ENCODE peak calls at places on chromosomes 4 and X, in eight cellular contexts. One of them, this sample, is unnamed.

GRCh38 chr4:71460368-71460767 is 121.5 kb downstream of the SLC4A4 start:
- DNase-seq in iPS DF 19.7: no peak
- DNase-seq in NCI-H1105: no peak
- DNase-seq in psoas muscle: no peak
- DNase-seq in NCI-H748 treated with DMSO at 0.1 percent for 48 hours: no peak
- DNase-seq in CD4-positive, CD25-positive, alpha-beta regulatory T cell: no peak
- DNase-seq in Right ventricle myocardium inferior: no peak
- DNase-seq in coronary artery: no peak
- DNase-seq in this sample: no peak

GRCh38 chrX:152658302-152658701 is 20.6 kb downstream of the GABRQ start:
- DNase-seq in iPS DF 19.7: no peak
- DNase-seq in NCI-H1105: no peak
- DNase-seq in psoas muscle: no peak
- DNase-seq in NCI-H748 treated with DMSO at 0.1 percent for 48 hours: no peak
- DNase-seq in CD4-positive, CD25-positive, alpha-beta regulatory T cell: no peak
- DNase-seq in Right ventricle myocardium inferior: no peak
- DNase-seq in coronary artery: peak; percentile 28
- DNase-seq in this sample: no peak

GRCh38 chr4:186689476-186689875 is 34.2 kb downstream of the FAT1 start:
- DNase-seq in iPS DF 19.7: no peak
- DNase-seq in NCI-H1105: peak; percentile 37
- DNase-seq in psoas muscle: no peak
- DNase-seq in NCI-H748 treated with DMSO at 0.1 percent for 48 hours: no peak
- DNase-seq in CD4-positive, CD25-positive, alpha-beta regulatory T cell: no peak
- DNase-seq in Right ventricle myocardium inferior: no peak
- DNase-seq in coronary artery: no peak
- DNase-seq in this sample: no peak

GRCh38 chr4:72387959-72388358 is 181.1 kb downstream of the ADAMTS3 start:
- DNase-seq in iPS DF 19.7: no peak
- DNase-seq in NCI-H1105: no peak
- DNase-seq in psoas muscle: no peak
- DNase-seq in NCI-H748 treated with DMSO at 0.1 percent for 48 hours: no peak
- DNase-seq in CD4-positive, CD25-positive, alpha-beta regulatory T cell: no peak
- DNase-seq in Right ventricle myocardium inferior: peak; percentile 54
- DNase-seq in coronary artery: no peak
- DNase-seq in this sample: no peak

GRCh38 chrX:22691966-22692565 is 307.7 kb upstream of the DDX53 start:
- DNase-seq in iPS DF 19.7: no peak
- DNase-seq in NCI-H1105: no peak
- DNase-seq in psoas muscle: no peak
- DNase-seq in NCI-H748 treated with DMSO at 0.1 percent for 48 hours: no peak
- DNase-seq in CD4-positive, CD25-positive, alpha-beta regulatory T cell: no peak
- DNase-seq in Right ventricle myocardium inferior: no peak
- DNase-seq in coronary artery: no peak
- DNase-seq in this sample: no peak

GRCh38 chr4:34766935-34767859 is 1477.1 kb downstream of the ARAP2 start:
- DNase-seq in iPS DF 19.7: no peak
- DNase-seq in NCI-H1105: no peak
- DNase-seq in psoas muscle: no peak
- DNase-seq in NCI-H748 treated with DMSO at 0.1 percent for 48 hours: no peak
- DNase-seq in CD4-positive, CD25-positive, alpha-beta regulatory T cell: no peak
- DNase-seq in Right ventricle myocardium inferior: no peak
- DNase-seq in coronary artery: no peak
- DNase-seq in this sample: no peak

GRCh38 chrX:9770319-9770718 is 4.7 kb upstream of the GPR143 start:
- DNase-seq in iPS DF 19.7: no peak
- DNase-seq in NCI-H1105: no peak
- DNase-seq in psoas muscle: no peak
- DNase-seq in NCI-H748 treated with DMSO at 0.1 percent for 48 hours: no peak
- DNase-seq in CD4-positive, CD25-positive, alpha-beta regulatory T cell: no peak
- DNase-seq in Right ventricle myocardium inferior: no peak
- DNase-seq in coronary artery: no peak
- DNase-seq in this sample: no peak

GRCh38 chr4:110532901-110533589 is 57.1 kb downstream of the ENPEP start:
- DNase-seq in iPS DF 19.7: no peak
- DNase-seq in NCI-H1105: no peak
- DNase-seq in psoas muscle: no peak
- DNase-seq in NCI-H748 treated with DMSO at 0.1 percent for 48 hours: no peak
- DNase-seq in CD4-positive, CD25-positive, alpha-beta regulatory T cell: no peak
- DNase-seq in Right ventricle myocardium inferior: no peak
- DNase-seq in coronary artery: no peak
- DNase-seq in this sample: no peak

GRCh38 chrX:15946783-15947550 is 92.4 kb upstream of the AP1S2 start:
- DNase-seq in iPS DF 19.7: no peak
- DNase-seq in NCI-H1105: no peak
- DNase-seq in psoas muscle: no peak
- DNase-seq in NCI-H748 treated with DMSO at 0.1 percent for 48 hours: no peak
- DNase-seq in CD4-positive, CD25-positive, alpha-beta regulatory T cell: no peak
- DNase-seq in Right ventricle myocardium inferior: no peak
- DNase-seq in coronary artery: no peak
- DNase-seq in this sample: no peak

GRCh38 chr4:18075823-18076433 is 54.4 kb upstream of the LCORL start:
- DNase-seq in iPS DF 19.7: peak; percentile 35
- DNase-seq in NCI-H1105: no peak
- DNase-seq in psoas muscle: peak; percentile 53
- DNase-seq in NCI-H748 treated with DMSO at 0.1 percent for 48 hours: no peak
- DNase-seq in CD4-positive, CD25-positive, alpha-beta regulatory T cell: peak; percentile 36
- DNase-seq in Right ventricle myocardium inferior: peak; percentile 63
- DNase-seq in coronary artery: no peak
- DNase-seq in this sample: no peak

GRCh38 chr4:5963611-5964010 is 54.6 kb downstream of the C4orf50 start:
- DNase-seq in iPS DF 19.7: no peak
- DNase-seq in NCI-H1105: no peak
- DNase-seq in psoas muscle: no peak
- DNase-seq in NCI-H748 treated with DMSO at 0.1 percent for 48 hours: no peak
- DNase-seq in CD4-positive, CD25-positive, alpha-beta regulatory T cell: no peak
- DNase-seq in Right ventricle myocardium inferior: no peak
- DNase-seq in coronary artery: no peak
- DNase-seq in this sample: no peak

GRCh38 chrX:111151764-111152163 is 55.8 kb downstream of the PAK3 start:
- DNase-seq in iPS DF 19.7: no peak
- DNase-seq in NCI-H1105: no peak
- DNase-seq in psoas muscle: no peak
- DNase-seq in NCI-H748 treated with DMSO at 0.1 percent for 48 hours: no peak
- DNase-seq in CD4-positive, CD25-positive, alpha-beta regulatory T cell: no peak
- DNase-seq in Right ventricle myocardium inferior: no peak
- DNase-seq in coronary artery: no peak
- DNase-seq in this sample: no peak

GRCh38 chr4:119684463-119684862 is 55.9 kb upstream of the PDE5A start:
- DNase-seq in iPS DF 19.7: no peak
- DNase-seq in NCI-H1105: no peak
- DNase-seq in psoas muscle: no peak
- DNase-seq in NCI-H748 treated with DMSO at 0.1 percent for 48 hours: no peak
- DNase-seq in CD4-positive, CD25-positive, alpha-beta regulatory T cell: no peak
- DNase-seq in Right ventricle myocardium inferior: no peak
- DNase-seq in coronary artery: no peak
- DNase-seq in this sample: no peak

GRCh38 chr4:1644906-1645657 is 39.0 kb downstream of the FAM53A start:
- DNase-seq in iPS DF 19.7: no peak
- DNase-seq in NCI-H1105: no peak
- DNase-seq in psoas muscle: peak; percentile 68
- DNase-seq in NCI-H748 treated with DMSO at 0.1 percent for 48 hours: no peak
- DNase-seq in CD4-positive, CD25-positive, alpha-beta regulatory T cell: no peak
- DNase-seq in Right ventricle myocardium inferior: no peak
- DNase-seq in coronary artery: no peak
- DNase-seq in this sample: peak; percentile 73

GRCh38 chr4:11503166-11503565 is 74.5 kb upstream of the HS3ST1 start:
- DNase-seq in iPS DF 19.7: no peak
- DNase-seq in NCI-H1105: no peak
- DNase-seq in psoas muscle: no peak
- DNase-seq in NCI-H748 treated with DMSO at 0.1 percent for 48 hours: no peak
- DNase-seq in CD4-positive, CD25-positive, alpha-beta regulatory T cell: no peak
- DNase-seq in Right ventricle myocardium inferior: peak; percentile 82
- DNase-seq in coronary artery: no peak
- DNase-seq in this sample: peak; percentile 84

GRCh38 chrX:136528645-136529315 is 3.2 kb upstream of the VGLL1 start:
- DNase-seq in iPS DF 19.7: peak; percentile 9
- DNase-seq in NCI-H1105: no peak
- DNase-seq in psoas muscle: no peak
- DNase-seq in NCI-H748 treated with DMSO at 0.1 percent for 48 hours: no peak
- DNase-seq in CD4-positive, CD25-positive, alpha-beta regulatory T cell: no peak
- DNase-seq in Right ventricle myocardium inferior: no peak
- DNase-seq in coronary artery: no peak
- DNase-seq in this sample: no peak

GRCh38 chrX:54134269-54134668 is 48.8 kb downstream of the FAM120C start:
- DNase-seq in iPS DF 19.7: no peak
- DNase-seq in NCI-H1105: no peak
- DNase-seq in psoas muscle: no peak
- DNase-seq in NCI-H748 treated with DMSO at 0.1 percent for 48 hours: no peak
- DNase-seq in CD4-positive, CD25-positive, alpha-beta regulatory T cell: no peak
- DNase-seq in Right ventricle myocardium inferior: no peak
- DNase-seq in coronary artery: no peak
- DNase-seq in this sample: no peak

GRCh38 chr4:6032249-6033244 is 14.3 kb upstream of the C4orf50 start:
- DNase-seq in iPS DF 19.7: no peak
- DNase-seq in NCI-H1105: no peak
- DNase-seq in psoas muscle: no peak
- DNase-seq in NCI-H748 treated with DMSO at 0.1 percent for 48 hours: no peak
- DNase-seq in CD4-positive, CD25-positive, alpha-beta regulatory T cell: no peak
- DNase-seq in Right ventricle myocardium inferior: no peak
- DNase-seq in coronary artery: no peak
- DNase-seq in this sample: no peak

GRCh38 chr4:181601118-181601517 is 642.1 kb upstream of the TENM3 start:
- DNase-seq in iPS DF 19.7: no peak
- DNase-seq in NCI-H1105: no peak
- DNase-seq in psoas muscle: no peak
- DNase-seq in NCI-H748 treated with DMSO at 0.1 percent for 48 hours: no peak
- DNase-seq in CD4-positive, CD25-positive, alpha-beta regulatory T cell: no peak
- DNase-seq in Right ventricle myocardium inferior: no peak
- DNase-seq in coronary artery: no peak
- DNase-seq in this sample: no peak

GRCh38 chrX:43971966-43972961 is 926 bp downstream of the NDP start:
- DNase-seq in iPS DF 19.7: no peak
- DNase-seq in NCI-H1105: peak; percentile 9
- DNase-seq in psoas muscle: no peak
- DNase-seq in NCI-H748 treated with DMSO at 0.1 percent for 48 hours: no peak
- DNase-seq in CD4-positive, CD25-positive, alpha-beta regulatory T cell: no peak
- DNase-seq in Right ventricle myocardium inferior: no peak
- DNase-seq in coronary artery: no peak
- DNase-seq in this sample: no peak

GRCh38 chr4:72390409-72390808 is 178.6 kb downstream of the ADAMTS3 start:
- DNase-seq in iPS DF 19.7: no peak
- DNase-seq in NCI-H1105: no peak
- DNase-seq in psoas muscle: no peak
- DNase-seq in NCI-H748 treated with DMSO at 0.1 percent for 48 hours: no peak
- DNase-seq in CD4-positive, CD25-positive, alpha-beta regulatory T cell: no peak
- DNase-seq in Right ventricle myocardium inferior: no peak
- DNase-seq in coronary artery: no peak
- DNase-seq in this sample: no peak

GRCh38 chr4:158259955-158260575 is 49.8 kb downstream of the TMEM144 start:
- DNase-seq in iPS DF 19.7: no peak
- DNase-seq in NCI-H1105: peak; percentile 5
- DNase-seq in psoas muscle: no peak
- DNase-seq in NCI-H748 treated with DMSO at 0.1 percent for 48 hours: peak; percentile 32
- DNase-seq in CD4-positive, CD25-positive, alpha-beta regulatory T cell: no peak
- DNase-seq in Right ventricle myocardium inferior: no peak
- DNase-seq in coronary artery: no peak
- DNase-seq in this sample: no peak

GRCh38 chrX:78595901-78596502 is 63.1 kb downstream of the RTL3 start:
- DNase-seq in iPS DF 19.7: peak; percentile 1
- DNase-seq in NCI-H1105: no peak
- DNase-seq in psoas muscle: no peak
- DNase-seq in NCI-H748 treated with DMSO at 0.1 percent for 48 hours: no peak
- DNase-seq in CD4-positive, CD25-positive, alpha-beta regulatory T cell: no peak
- DNase-seq in Right ventricle myocardium inferior: no peak
- DNase-seq in coronary artery: no peak
- DNase-seq in this sample: no peak

GRCh38 chr4:26015133-26015651 is 101.2 kb downstream of the SMIM20 start:
- DNase-seq in iPS DF 19.7: no peak
- DNase-seq in NCI-H1105: no peak
- DNase-seq in psoas muscle: peak; percentile 82
- DNase-seq in NCI-H748 treated with DMSO at 0.1 percent for 48 hours: no peak
- DNase-seq in CD4-positive, CD25-positive, alpha-beta regulatory T cell: no peak
- DNase-seq in Right ventricle myocardium inferior: peak; percentile 84
- DNase-seq in coronary artery: peak; percentile 85
- DNase-seq in this sample: no peak

GRCh38 chr4:182881928-182882327 is 35.3 kb downstream of the DCTD start:
- DNase-seq in iPS DF 19.7: no peak
- DNase-seq in NCI-H1105: peak; percentile 64
- DNase-seq in psoas muscle: no peak
- DNase-seq in NCI-H748 treated with DMSO at 0.1 percent for 48 hours: peak; percentile 82
- DNase-seq in CD4-positive, CD25-positive, alpha-beta regulatory T cell: no peak
- DNase-seq in Right ventricle myocardium inferior: peak; percentile 70
- DNase-seq in coronary artery: no peak
- DNase-seq in this sample: peak; percentile 79

GRCh38 chrX:72714471-72714916 is 388 bp upstream of the PHKA1 start:
- DNase-seq in iPS DF 19.7: peak; percentile 12
- DNase-seq in NCI-H1105: peak; percentile 15
- DNase-seq in psoas muscle: peak; percentile 90
- DNase-seq in NCI-H748 treated with DMSO at 0.1 percent for 48 hours: no peak
- DNase-seq in CD4-positive, CD25-positive, alpha-beta regulatory T cell: no peak
- DNase-seq in Right ventricle myocardium inferior: peak; percentile 74
- DNase-seq in coronary artery: peak; percentile 88
- DNase-seq in this sample: peak; percentile 76

GRCh38 chr4:103478210-103478609 is 241.6 kb downstream of the TACR3 start:
- DNase-seq in iPS DF 19.7: no peak
- DNase-seq in NCI-H1105: no peak
- DNase-seq in psoas muscle: no peak
- DNase-seq in NCI-H748 treated with DMSO at 0.1 percent for 48 hours: no peak
- DNase-seq in CD4-positive, CD25-positive, alpha-beta regulatory T cell: no peak
- DNase-seq in Right ventricle myocardium inferior: no peak
- DNase-seq in coronary artery: no peak
- DNase-seq in this sample: no peak

GRCh38 chr4:26183017-26183416 is 137.8 kb upstream of the RBPJ start:
- DNase-seq in iPS DF 19.7: no peak
- DNase-seq in NCI-H1105: no peak
- DNase-seq in psoas muscle: no peak
- DNase-seq in NCI-H748 treated with DMSO at 0.1 percent for 48 hours: no peak
- DNase-seq in CD4-positive, CD25-positive, alpha-beta regulatory T cell: no peak
- DNase-seq in Right ventricle myocardium inferior: no peak
- DNase-seq in coronary artery: no peak
- DNase-seq in this sample: no peak

GRCh38 chrX:154019633-154020499 is at the start of gene IRAK1:
- DNase-seq in iPS DF 19.7: no peak
- DNase-seq in NCI-H1105: peak; percentile 47
- DNase-seq in psoas muscle: peak; percentile 81
- DNase-seq in NCI-H748 treated with DMSO at 0.1 percent for 48 hours: no peak
- DNase-seq in CD4-positive, CD25-positive, alpha-beta regulatory T cell: peak; percentile 49
- DNase-seq in Right ventricle myocardium inferior: peak; percentile 85
- DNase-seq in coronary artery: no peak
- DNase-seq in this sample: peak; percentile 73

This sample was measured in kidney.